ENCODE peak calls at places on chromosomes 1 and 21, in six cellular contexts. One of them, this sample, is unnamed.

GRCh38 chr1:5423109-5423508 is 569.1 kb downstream of the NPHP4 start:
- DNase-seq in astrocyte: no peak
- DNase-seq in adrenal gland: no peak
- DNase-seq in cardiac fibroblast: no peak
- DNase-seq in astrocyte of the spinal cord: no peak
- DNase-seq in fibroblast of pulmonary artery: no peak
- DNase-seq in this sample: no peak

GRCh38 chr1:93519196-93519825 is 71.4 kb downstream of the FNBP1L start:
- DNase-seq in astrocyte: peak
- DNase-seq in adrenal gland: no peak
- DNase-seq in cardiac fibroblast: peak
- DNase-seq in astrocyte of the spinal cord: peak
- DNase-seq in fibroblast of pulmonary artery: peak
- DNase-seq in this sample: peak

GRCh38 chr1:4027492-4028138 is 127.5 kb upstream of the C1orf174 start:
- DNase-seq in astrocyte: no peak
- DNase-seq in adrenal gland: no peak
- DNase-seq in cardiac fibroblast: no peak
- DNase-seq in astrocyte of the spinal cord: no peak
- DNase-seq in fibroblast of pulmonary artery: no peak
- DNase-seq in this sample: no peak

GRCh38 chr1:46193984-46194570 is 4.2 kb downstream of the POMGNT1 start:
- DNase-seq in astrocyte: no peak
- DNase-seq in adrenal gland: no peak
- DNase-seq in cardiac fibroblast: no peak
- DNase-seq in astrocyte of the spinal cord: no peak
- DNase-seq in fibroblast of pulmonary artery: no peak
- DNase-seq in this sample: no peak

GRCh38 chr1:88683516-88683847 is 591 bp upstream of the PKN2 start:
- DNase-seq in astrocyte: no peak
- DNase-seq in adrenal gland: peak
- DNase-seq in cardiac fibroblast: no peak
- DNase-seq in astrocyte of the spinal cord: no peak
- DNase-seq in fibroblast of pulmonary artery: no peak
- DNase-seq in this sample: peak

GRCh38 chr1:235304549-235305451 is 23.2 kb downstream of the ARID4B start:
- DNase-seq in astrocyte: peak
- DNase-seq in adrenal gland: no peak
- DNase-seq in cardiac fibroblast: peak
- DNase-seq in astrocyte of the spinal cord: no peak
- DNase-seq in fibroblast of pulmonary artery: peak
- DNase-seq in this sample: peak

GRCh38 chr1:168732736-168733135 is 3.7 kb upstream of the DPT start:
- DNase-seq in astrocyte: no peak
- DNase-seq in adrenal gland: no peak
- DNase-seq in cardiac fibroblast: no peak
- DNase-seq in astrocyte of the spinal cord: no peak
- DNase-seq in fibroblast of pulmonary artery: no peak
- DNase-seq in this sample: no peak

GRCh38 chr1:212822956-212823355 is 24.5 kb downstream of the SPATA45 start:
- DNase-seq in astrocyte: no peak
- DNase-seq in adrenal gland: no peak
- DNase-seq in cardiac fibroblast: no peak
- DNase-seq in astrocyte of the spinal cord: no peak
- DNase-seq in fibroblast of pulmonary artery: no peak
- DNase-seq in this sample: no peak

GRCh38 chr1:27959792-27960603 is at the start of gene XKR8:
- DNase-seq in astrocyte: peak
- DNase-seq in adrenal gland: peak
- DNase-seq in cardiac fibroblast: peak
- DNase-seq in astrocyte of the spinal cord: peak
- DNase-seq in fibroblast of pulmonary artery: peak
- DNase-seq in this sample: peak

GRCh38 chr1:43619314-43619790 is 30.6 kb upstream of the KDM4A start:
- DNase-seq in astrocyte: no peak
- DNase-seq in adrenal gland: no peak
- DNase-seq in cardiac fibroblast: no peak
- DNase-seq in astrocyte of the spinal cord: no peak
- DNase-seq in fibroblast of pulmonary artery: no peak
- DNase-seq in this sample: no peak

GRCh38 chr1:64864018-64864945 is 102.1 kb downstream of the JAK1 start:
- DNase-seq in astrocyte: no peak
- DNase-seq in adrenal gland: peak
- DNase-seq in cardiac fibroblast: peak
- DNase-seq in astrocyte of the spinal cord: no peak
- DNase-seq in fibroblast of pulmonary artery: peak
- DNase-seq in this sample: no peak

GRCh38 chr1:54610048-54610447 is 13.3 kb downstream of the FAM151A start:
- DNase-seq in astrocyte: no peak
- DNase-seq in adrenal gland: peak
- DNase-seq in cardiac fibroblast: no peak
- DNase-seq in astrocyte of the spinal cord: peak
- DNase-seq in fibroblast of pulmonary artery: no peak
- DNase-seq in this sample: no peak

GRCh38 chr1:3234281-3234680 is 165.3 kb downstream of the PRDM16 start:
- DNase-seq in astrocyte: no peak
- DNase-seq in adrenal gland: no peak
- DNase-seq in cardiac fibroblast: no peak
- DNase-seq in astrocyte of the spinal cord: no peak
- DNase-seq in fibroblast of pulmonary artery: no peak
- DNase-seq in this sample: no peak

GRCh38 chr1:55037733-55038551 is 1.4 kb upstream of the PCSK9 start:
- DNase-seq in astrocyte: no peak
- DNase-seq in adrenal gland: no peak
- DNase-seq in cardiac fibroblast: no peak
- DNase-seq in astrocyte of the spinal cord: no peak
- DNase-seq in fibroblast of pulmonary artery: no peak
- DNase-seq in this sample: no peak

GRCh38 chr1:231919900-231920299 is 293.3 kb downstream of the DISC1 start:
- DNase-seq in astrocyte: no peak
- DNase-seq in adrenal gland: no peak
- DNase-seq in cardiac fibroblast: no peak
- DNase-seq in astrocyte of the spinal cord: no peak
- DNase-seq in fibroblast of pulmonary artery: no peak
- DNase-seq in this sample: no peak

GRCh38 chr1:179816196-179816960 is 61.2 kb downstream of the TOR1AIP2 start:
- DNase-seq in astrocyte: peak
- DNase-seq in adrenal gland: no peak
- DNase-seq in cardiac fibroblast: peak
- DNase-seq in astrocyte of the spinal cord: peak
- DNase-seq in fibroblast of pulmonary artery: no peak
- DNase-seq in this sample: no peak

GRCh38 chr1:241834733-241835377 is 13.1 kb upstream of the EXO1 start:
- DNase-seq in astrocyte: peak
- DNase-seq in adrenal gland: no peak
- DNase-seq in cardiac fibroblast: peak
- DNase-seq in astrocyte of the spinal cord: peak
- DNase-seq in fibroblast of pulmonary artery: peak
- DNase-seq in this sample: peak

GRCh38 chr1:161163793-161164192 is 2.4 kb upstream of the PPOX start:
- DNase-seq in astrocyte: no peak
- DNase-seq in adrenal gland: no peak
- DNase-seq in cardiac fibroblast: no peak
- DNase-seq in astrocyte of the spinal cord: no peak
- DNase-seq in fibroblast of pulmonary artery: no peak
- DNase-seq in this sample: no peak

GRCh38 chr1:225815526-225816178 is 5.7 kb downstream of the EPHX1 start:
- DNase-seq in astrocyte: no peak
- DNase-seq in adrenal gland: no peak
- DNase-seq in cardiac fibroblast: no peak
- DNase-seq in astrocyte of the spinal cord: no peak
- DNase-seq in fibroblast of pulmonary artery: no peak
- DNase-seq in this sample: no peak

GRCh38 chr1:27448982-27449381 is 41.0 kb downstream of the WASF2 start:
- DNase-seq in astrocyte: no peak
- DNase-seq in adrenal gland: no peak
- DNase-seq in cardiac fibroblast: no peak
- DNase-seq in astrocyte of the spinal cord: no peak
- DNase-seq in fibroblast of pulmonary artery: no peak
- DNase-seq in this sample: no peak

GRCh38 chr1:97094257-97094972 is 372.8 kb downstream of the PTBP2 start:
- DNase-seq in astrocyte: peak
- DNase-seq in adrenal gland: no peak
- DNase-seq in cardiac fibroblast: peak
- DNase-seq in astrocyte of the spinal cord: peak
- DNase-seq in fibroblast of pulmonary artery: peak
- DNase-seq in this sample: peak

GRCh38 chr1:150799104-150799503 is 9.0 kb downstream of the CTSK start:
- DNase-seq in astrocyte: no peak
- DNase-seq in adrenal gland: no peak
- DNase-seq in cardiac fibroblast: no peak
- DNase-seq in astrocyte of the spinal cord: no peak
- DNase-seq in fibroblast of pulmonary artery: no peak
- DNase-seq in this sample: peak

GRCh38 chr1:33007190-33008050 is 29.3 kb downstream of the AK2 start:
- DNase-seq in astrocyte: peak
- DNase-seq in adrenal gland: peak
- DNase-seq in cardiac fibroblast: peak
- DNase-seq in astrocyte of the spinal cord: peak
- DNase-seq in fibroblast of pulmonary artery: peak
- DNase-seq in this sample: peak

GRCh38 chr1:33005812-33006465 is 30.7 kb downstream of the AK2 start:
- DNase-seq in astrocyte: peak
- DNase-seq in adrenal gland: no peak
- DNase-seq in cardiac fibroblast: peak
- DNase-seq in astrocyte of the spinal cord: no peak
- DNase-seq in fibroblast of pulmonary artery: peak
- DNase-seq in this sample: no peak

GRCh38 chr1:33009561-33009960 is 27.1 kb downstream of the AK2 start:
- DNase-seq in astrocyte: no peak
- DNase-seq in adrenal gland: no peak
- DNase-seq in cardiac fibroblast: no peak
- DNase-seq in astrocyte of the spinal cord: no peak
- DNase-seq in fibroblast of pulmonary artery: no peak
- DNase-seq in this sample: no peak

GRCh38 chr1:33010946-33011731 is 25.5 kb downstream of the AK2 start:
- DNase-seq in astrocyte: peak
- DNase-seq in adrenal gland: peak
- DNase-seq in cardiac fibroblast: peak
- DNase-seq in astrocyte of the spinal cord: peak
- DNase-seq in fibroblast of pulmonary artery: peak
- DNase-seq in this sample: peak

GRCh38 chr1:33008051-33008914 is 28.4 kb downstream of the AK2 start:
- DNase-seq in astrocyte: peak
- DNase-seq in adrenal gland: no peak
- DNase-seq in cardiac fibroblast: peak
- DNase-seq in astrocyte of the spinal cord: no peak
- DNase-seq in fibroblast of pulmonary artery: peak
- DNase-seq in this sample: peak
- TF ChIP-seq CTCF in astrocyte: no peak
- TF ChIP-seq CTCF in adrenal gland: no peak
- TF ChIP-seq CTCF in cardiac fibroblast: no peak
- TF ChIP-seq CTCF in astrocyte of the spinal cord: no peak
- TF ChIP-seq CTCF in fibroblast of pulmonary artery: no peak
- TF ChIP-seq CTCF in this sample: no peak

GRCh38 chr1:205323794-205324193 is 2.2 kb upstream of the NUAK2 start:
- DNase-seq in astrocyte: no peak
- DNase-seq in adrenal gland: no peak
- DNase-seq in cardiac fibroblast: no peak
- DNase-seq in astrocyte of the spinal cord: no peak
- DNase-seq in fibroblast of pulmonary artery: no peak
- DNase-seq in this sample: no peak

GRCh38 chr1:205319081-205320018 is 2.2 kb downstream of the NUAK2 start:
- DNase-seq in astrocyte: peak
- DNase-seq in adrenal gland: peak
- DNase-seq in cardiac fibroblast: peak
- DNase-seq in astrocyte of the spinal cord: peak
- DNase-seq in fibroblast of pulmonary artery: peak
- DNase-seq in this sample: peak

GRCh38 chr1:205324781-205325180 is 3.2 kb upstream of the NUAK2 start:
- DNase-seq in astrocyte: peak
- DNase-seq in adrenal gland: no peak
- DNase-seq in cardiac fibroblast: peak
- DNase-seq in astrocyte of the spinal cord: peak
- DNase-seq in fibroblast of pulmonary artery: peak
- DNase-seq in this sample: peak

GRCh38 chr1:205321109-205321958 is at the start of gene NUAK2:
- DNase-seq in astrocyte: peak
- DNase-seq in adrenal gland: peak
- DNase-seq in cardiac fibroblast: peak
- DNase-seq in astrocyte of the spinal cord: peak
- DNase-seq in fibroblast of pulmonary artery: peak
- DNase-seq in this sample: peak

DNA sequence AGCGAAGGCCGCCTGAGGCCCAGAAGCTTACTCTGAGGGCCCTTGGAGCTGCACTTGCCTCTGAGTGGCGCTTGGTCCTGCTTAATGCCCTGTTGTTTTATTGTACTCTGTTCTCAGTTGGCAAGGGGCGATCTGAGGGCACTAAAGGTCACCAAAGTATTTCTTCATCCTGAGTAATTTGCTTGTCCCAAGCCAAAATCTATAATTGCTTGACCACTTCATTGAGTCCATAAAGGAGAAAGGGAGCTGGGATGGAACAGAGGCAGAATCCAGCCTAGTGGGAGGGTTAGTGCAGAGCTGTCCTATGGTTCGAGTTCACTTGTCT is 376 bp upstream of the NUAK2 start:
- DNase-seq in astrocyte: no peak
- DNase-seq in adrenal gland: no peak
- DNase-seq in cardiac fibroblast: no peak
- DNase-seq in astrocyte of the spinal cord: no peak
- DNase-seq in fibroblast of pulmonary artery: no peak
- DNase-seq in this sample: no peak
- H3K4me3 ChIP-seq in astrocyte: no peak
- H3K4me3 ChIP-seq in adrenal gland: peak
- H3K4me3 ChIP-seq in cardiac fibroblast: no peak
- H3K4me3 ChIP-seq in astrocyte of the spinal cord: no peak
- H3K4me3 ChIP-seq in fibroblast of pulmonary artery: no peak
- H3K4me3 ChIP-seq in this sample: peak

GRCh38 chr21:39445339-39446269 is at the start of gene LCA5L:
- DNase-seq in astrocyte: peak
- DNase-seq in adrenal gland: peak
- DNase-seq in cardiac fibroblast: peak
- DNase-seq in astrocyte of the spinal cord: peak
- DNase-seq in fibroblast of pulmonary artery: peak
- DNase-seq in this sample: peak
- TF ChIP-seq CTCF in astrocyte: no peak
- TF ChIP-seq CTCF in adrenal gland: no peak
- TF ChIP-seq CTCF in cardiac fibroblast: peak
- TF ChIP-seq CTCF in astrocyte of the spinal cord: no peak
- TF ChIP-seq CTCF in fibroblast of pulmonary artery: peak
- TF ChIP-seq CTCF in this sample: no peak

GRCh38 chr1:81409262-81409661 is 391.5 kb upstream of the ADGRL2 start:
- DNase-seq in astrocyte: no peak
- DNase-seq in adrenal gland: no peak
- DNase-seq in cardiac fibroblast: no peak
- DNase-seq in astrocyte of the spinal cord: no peak
- DNase-seq in fibroblast of pulmonary artery: no peak
- DNase-seq in this sample: no peak

GRCh38 chr1:81409875-81410274 is 390.9 kb upstream of the ADGRL2 start:
- DNase-seq in astrocyte: no peak
- DNase-seq in adrenal gland: no peak
- DNase-seq in cardiac fibroblast: no peak
- DNase-seq in astrocyte of the spinal cord: no peak
- DNase-seq in fibroblast of pulmonary artery: no peak
- DNase-seq in this sample: no peak

GRCh38 chr1:81410919-81411318 is 389.8 kb upstream of the ADGRL2 start:
- DNase-seq in astrocyte: no peak
- DNase-seq in adrenal gland: no peak
- DNase-seq in cardiac fibroblast: no peak
- DNase-seq in astrocyte of the spinal cord: no peak
- DNase-seq in fibroblast of pulmonary artery: no peak
- DNase-seq in this sample: no peak

GRCh38 chr1:81408404-81408803 is 392.3 kb upstream of the ADGRL2 start:
- DNase-seq in astrocyte: no peak
- DNase-seq in adrenal gland: no peak
- DNase-seq in cardiac fibroblast: no peak
- DNase-seq in astrocyte of the spinal cord: no peak
- DNase-seq in fibroblast of pulmonary artery: no peak
- DNase-seq in this sample: no peak

GRCh38 chr1:81410351-81410750 is 390.4 kb upstream of the ADGRL2 start:
- DNase-seq in astrocyte: no peak
- DNase-seq in adrenal gland: no peak
- DNase-seq in cardiac fibroblast: no peak
- DNase-seq in astrocyte of the spinal cord: no peak
- DNase-seq in fibroblast of pulmonary artery: no peak
- DNase-seq in this sample: no peak
- H3K4me3 ChIP-seq in astrocyte: no peak
- H3K4me3 ChIP-seq in adrenal gland: no peak
- H3K4me3 ChIP-seq in cardiac fibroblast: no peak
- H3K4me3 ChIP-seq in astrocyte of the spinal cord: no peak
- H3K4me3 ChIP-seq in fibroblast of pulmonary artery: no peak
- H3K4me3 ChIP-seq in this sample: no peak

This sample was measured in AG10803.